ENCODE peak calls at places on chromosome 10, in four cellular contexts. K, L, B and P are unnamed samples.

GRCh38 chr10:24952701-24953349 is 419 bp upstream of the PRTFDC1 start:
- DNase-seq in L (peak), K (peak), B (peak), P (peak)

GRCh38 chr10:97038688-97039087 is 147.1 kb downstream of the SLIT1 start:
- DNase-seq in K (no peak), B (no peak), L (no peak), P (no peak)

GRCh38 chr10:35765039-35765662 is 123.1 kb upstream of the FZD8 start:
- DNase-seq in K (no peak), L (no peak), B (no peak), P (no peak)

GRCh38 chr10:13272164-13272571 is 27.7 kb downstream of the PHYH start:
- DNase-seq in B (peak), K (no peak), L (peak), P (no peak)

GRCh38 chr10:19922236-19922963 is 106.2 kb downstream of the PLXDC2 start:
- DNase-seq in L (no peak), K (no peak), B (no peak), P (peak)

GRCh38 chr10:88065384-88066049 is 202.1 kb downstream of the PTEN start:
- DNase-seq in K (no peak), L (no peak), B (no peak), P (no peak)

GRCh38 chr10:95377950-95378349 is 87.1 kb upstream of the PDLIM1 start:
- DNase-seq in L (no peak), K (no peak), B (no peak), P (no peak)

GRCh38 chr10:126350216-126350992 is 37.9 kb downstream of the ADAM12 start:
- DNase-seq in L (peak), B (no peak), K (peak), P (peak)

GRCh38 chr10:10207538-10207937 is 810.1 kb upstream of the CELF2 start:
- DNase-seq in L (no peak), K (no peak), B (no peak), P (no peak)

GRCh38 chr10:69361303-69361614 is 55.5 kb downstream of the TACR2 start:
- DNase-seq in B (no peak), L (no peak), K (no peak), P (no peak)

GRCh38 chr10:96415896-96416554 is 57.2 kb upstream of the OPALIN start:
- DNase-seq in B (no peak), K (no peak), L (no peak), P (peak)

GRCh38 chr10:44199267-44199666 is 185.6 kb downstream of the CXCL12 start:
- DNase-seq in K (no peak), B (no peak), L (no peak), P (no peak)

GRCh38 chr10:102268333-102268999 is 23.1 kb downstream of the GBF1 start:
- DNase-seq in L (no peak), K (no peak), B (no peak), P (peak)

GRCh38 chr10:43998021-43998809 is 349.5 kb upstream of the ZNF32 start:
- DNase-seq in K (no peak), B (no peak), L (no peak), P (no peak)

GRCh38 chr10:70575874-70576802 is 26.4 kb downstream of the PRF1 start:
- DNase-seq in B (peak), K (no peak), L (peak), P (peak)

GRCh38 chr10:28793482-28793881 is 116.2 kb downstream of the BAMBI start:
- DNase-seq in K (no peak), L (no peak), B (no peak), P (no peak)

GRCh38 chr10:90197766-90198165 is 496.4 kb downstream of the KIF20B start:
- DNase-seq in K (no peak), L (no peak), B (no peak), P (no peak)

GRCh38 chr10:33799281-33799943 is 464.9 kb upstream of the NRP1 start:
- DNase-seq in K (no peak), L (no peak), B (no peak), P (no peak)

GRCh38 chr10:95741807-95742528 is 14.0 kb upstream of the ENTPD1 start:
- DNase-seq in L (no peak), B (peak), K (no peak), P (no peak)

GRCh38 chr10:21406595-21407218 is 118.8 kb downstream of the SKIDA1 start:
- DNase-seq in K (no peak), L (no peak), B (no peak), P (no peak)

GRCh38 chr10:12448340-12448728 is 99.0 kb downstream of the CAMK1D start:
- DNase-seq in L (no peak), K (no peak), B (no peak), P (no peak)